ENCODE peak calls at places on chromosomes 16 and 17, in six cellular contexts. W is breast epithelium; V is NCI-H1105; B is amniotic epithelial cell; T is activated CD8-positive, alpha-beta T cell treated with anti-CD3 and anti-CD28 coated beads for 36 hours; N is fibroblast of pulmonary artery. Z is an unnamed sample.

GRCh38 chr17:80822700-80823410 is 168.8 kb upstream of the CHMP6 start:
- DNase-seq in V (no peak), W (peak), T (no peak), B (peak), N (no peak), Z (peak)

GRCh38 chr16:22092143-22092933 is at the start of gene VWA3A:
- DNase-seq in V (no peak), B (peak), N (peak), T (no peak), W (no peak), Z (peak)

GRCh38 chr17:80861892-80862291 is 129.7 kb upstream of the CHMP6 start:
- DNase-seq in T (peak), N (peak), W (no peak), B (peak), V (peak), Z (no peak)

GRCh38 chr16:57667526-57668258 is 414 bp upstream of the ADGRG3 start:
- DNase-seq in B (peak), T (no peak), N (no peak), W (no peak), V (no peak), Z (no peak)

GRCh38 chr17:3762922-3763776 is 37.8 kb downstream of the ITGAE start:
- DNase-seq in W (no peak), B (no peak), N (no peak), T (peak), V (no peak), Z (no peak)

GRCh38 chr17:51901242-51901641 is 257.3 kb downstream of the CA10 start:
- DNase-seq in N (no peak), B (no peak), W (no peak), T (no peak), V (no peak), Z (no peak)

GRCh38 chr16:9331503-9331902 is 240.1 kb downstream of the HAPSTR1 start:
- DNase-seq in W (no peak), V (no peak), T (no peak), N (no peak), B (no peak), Z (no peak)

GRCh38 chr17:58301504-58302150 is 20.9 kb upstream of the MPO start:
- DNase-seq in W (no peak), B (no peak), N (no peak), V (no peak), T (no peak), Z (no peak)

GRCh38 chr17:50111687-50112655 is 16.8 kb downstream of the PDK2 start:
- DNase-seq in T (no peak), W (no peak), N (no peak), B (no peak), V (no peak), Z (no peak)

GRCh38 chr17:8674344-8675305 is 44.1 kb upstream of the MYH10 start:
- DNase-seq in W (no peak), T (no peak), V (no peak), B (no peak), N (peak), Z (no peak)

GRCh38 chr16:46783800-46784199 is 35.7 kb upstream of the MYLK3 start:
- DNase-seq in N (no peak), B (no peak), W (no peak), V (no peak), T (no peak), Z (no peak)

GRCh38 chr17:61452301-61453290 is at the start of gene TBX4:
- DNase-seq in N (no peak), V (no peak), T (no peak), B (no peak), W (no peak), Z (no peak)

GRCh38 chr17:1055751-1056645 is 59.1 kb downstream of the TIMM22 start:
- DNase-seq in T (peak), W (peak), N (peak), V (peak), B (peak), Z (no peak)

GRCh38 chr17:77295410-77295809 is 154.6 kb downstream of the SEC14L1 start:
- DNase-seq in T (no peak), V (no peak), W (no peak), B (no peak), N (no peak), Z (no peak)